ENCODE peak calls at places on chromosome 4, in ten cellular contexts. I is fibroblast of the conjunctiva, S is H9, K is Right ventricle myocardium inferior, H is fibroblast of gingiva, V is iris pigment epithelial cell, F is A549, B is MV-4-11, N is cerebellar cortex, M is renal cortical epithelial cell. C is an unnamed sample.

GRCh38 chr4:16764622-16765021 is 133.8 kb downstream of the LDB2 start:
- DNase-seq in F (no peak), K (no peak), H (no peak), I (no peak), N (no peak), S (peak; percentile 64), B (no peak), V (peak; percentile 38), M (no peak), C (no peak)

GRCh38 chr4:16824278-16824806 is 74.1 kb downstream of the LDB2 start:
- DNase-seq in H (no peak), K (no peak), N (no peak), M (no peak), F (no peak), B (no peak), S (no peak), I (no peak), V (no peak), C (no peak)

GRCh38 chr4:118941799-118942198 is 53.1 kb downstream of the SYNPO2 start:
- DNase-seq in N (no peak), I (no peak), H (no peak), F (no peak), M (no peak), S (no peak), V (peak; percentile 53), K (no peak), B (peak; percentile 81), C (peak; percentile 67)

GRCh38 chr4:6372649-6373525 is 99.5 kb downstream of the PPP2R2C start:
- DNase-seq in V (peak; percentile 51), N (no peak), S (peak; percentile 77), F (peak; percentile 57), M (no peak), B (peak; percentile 15), K (peak; percentile 37), H (no peak), I (peak; percentile 10), C (peak; percentile 49)

GRCh38 chr4:13966241-13967195 is 339.0 kb upstream of the BOD1L1 start:
- DNase-seq in B (peak; percentile 21), N (no peak), K (no peak), S (no peak), F (no peak), V (peak; percentile 93), H (peak; percentile 63), M (peak; percentile 84), I (peak; percentile 52), C (no peak)

GRCh38 chr4:187271848-187272247 is 548.2 kb upstream of the FAT1 start:
- DNase-seq in I (no peak), M (no peak), N (no peak), F (no peak), H (no peak), V (no peak), B (no peak), S (no peak), K (no peak), C (no peak)

GRCh38 chr4:87985097-87985886 is 9.8 kb downstream of the SPP1 start:
- DNase-seq in K (peak; percentile 67), M (peak; percentile 100), N (peak; percentile 82), F (peak; percentile 44), B (peak; percentile 24), H (peak; percentile 19), V (peak; percentile 46), S (peak; percentile 81), I (no peak), C (peak; percentile 48)

GRCh38 chr4:75718529-75718928 is 5.8 kb upstream of the USO1 start:
- DNase-seq in B (no peak), N (no peak), V (peak; percentile 32), S (no peak), M (peak; percentile 35), I (no peak), K (no peak), F (no peak), H (no peak), C (no peak)

GRCh38 chr4:7653510-7654414 is 219.0 kb upstream of the PSAPL1 start:
- DNase-seq in H (no peak), S (no peak), F (no peak), V (no peak), B (peak; percentile 49), I (no peak), N (no peak), K (no peak), M (no peak), C (no peak)

GRCh38 chr4:85762204-85762884 is 287.4 kb downstream of the ARHGAP24 start:
- DNase-seq in I (peak; percentile 76), H (peak; percentile 75), N (no peak), M (peak; percentile 86), V (peak; percentile 95), S (no peak), F (no peak), K (no peak), B (no peak), C (no peak)

GRCh38 chr4:186845137-186845842 is 121.6 kb upstream of the FAT1 start:
- DNase-seq in V (peak; percentile 97), B (peak; percentile 91), F (no peak), I (no peak), M (peak; percentile 93), S (no peak), K (no peak), N (peak; percentile 20), H (peak; percentile 59), C (no peak)

GRCh38 chr4:95284668-95285067 is 264.1 kb downstream of the UNC5C start:
- DNase-seq in B (no peak), H (no peak), N (no peak), F (no peak), M (no peak), I (no peak), S (no peak), K (no peak), V (no peak), C (peak; percentile 45)

GRCh38 chr4:142512161-142512560 is 333.9 kb downstream of the INPP4B start:
- DNase-seq in B (no peak), M (no peak), I (no peak), K (no peak), S (no peak), V (peak; percentile 18), N (no peak), H (peak; percentile 3), F (no peak), C (no peak)

GRCh38 chr4:183142566-183143545 is 43.8 kb downstream of the WWC2 start:
- DNase-seq in F (no peak), M (peak; percentile 87), V (peak; percentile 74), K (peak; percentile 76), B (peak; percentile 8), S (no peak), N (no peak), I (peak; percentile 71), H (peak; percentile 74), C (peak; percentile 87)

GRCh38 chr4:145722561-145722960 is 42.6 kb downstream of the C4orf51 start:
- DNase-seq in B (no peak), F (no peak), V (no peak), S (no peak), K (no peak), M (no peak), N (peak; percentile 22), I (no peak), H (no peak), C (peak; percentile 29)

GRCh38 chr4:39044947-39045734 is 12.9 kb upstream of the TMEM156 start:
- DNase-seq in M (no peak), H (peak; percentile 17), K (no peak), S (peak; percentile 44), I (no peak), F (no peak), V (peak; percentile 38), N (no peak), B (no peak), C (peak; percentile 38)

GRCh38 chr4:92270908-92271307 is 32.9 kb upstream of the GRID2 start:
- DNase-seq in H (no peak), K (no peak), S (no peak), I (no peak), V (no peak), N (peak; percentile 12), M (peak; percentile 26), F (no peak), B (no peak), C (peak; percentile 26)

GRCh38 chr4:88335092-88335665 is 43.5 kb upstream of the HERC6 start:
- DNase-seq in H (peak; percentile 49), V (peak; percentile 66), M (no peak), I (peak; percentile 21), F (no peak), N (no peak), K (no peak), B (no peak), S (peak; percentile 30), C (no peak)

GRCh38 chr4:185895351-185895750 is 83.4 kb upstream of the SORBS2 start:
- DNase-seq in M (no peak), I (no peak), H (no peak), B (no peak), K (no peak), S (no peak), V (no peak), F (no peak), N (no peak), C (no peak)

GRCh38 chr4:175970072-175970471 is 95.6 kb upstream of the WDR17 start:
- DNase-seq in B (no peak), N (no peak), F (no peak), I (no peak), S (no peak), H (no peak), M (no peak), K (no peak), V (no peak), C (no peak)

GRCh38 chr4:72031868-72032619 is at the start of gene NPFFR2:
- DNase-seq in V (peak; percentile 9), N (no peak), K (peak; percentile 64), M (peak; percentile 33), F (no peak), B (no peak), H (no peak), I (no peak), S (peak; percentile 82), C (no peak)

GRCh38 chr4:1727117-1728031 is 6.1 kb downstream of the TACC3 start:
- DNase-seq in K (peak; percentile 90), N (no peak), F (peak; percentile 56), M (peak; percentile 92), H (peak; percentile 26), S (no peak), B (peak; percentile 66), V (peak; percentile 84), I (no peak), C (no peak)

GRCh38 chr4:55157559-55158277 is 32.3 kb upstream of the KDR start:
- DNase-seq in M (no peak), H (no peak), V (no peak), N (no peak), K (no peak), F (no peak), I (no peak), S (peak; percentile 57), B (no peak), C (no peak)

GRCh38 chr4:22824091-22824490 is 131.4 kb downstream of the GBA3 start:
- DNase-seq in M (no peak), N (no peak), B (no peak), V (no peak), K (no peak), S (no peak), F (no peak), I (no peak), H (no peak), C (peak; percentile 70)

GRCh38 chr4:112752510-112752909 is 115.6 kb downstream of the LARP7 start:
- DNase-seq in H (no peak), S (no peak), B (no peak), V (no peak), I (no peak), F (no peak), N (no peak), M (no peak), K (no peak), C (no peak)

GRCh38 chr4:77079281-77079680 is 3.5 kb upstream of the CCNI start:
- DNase-seq in M (no peak), H (no peak), V (no peak), I (no peak), B (no peak), F (no peak), K (no peak), N (peak; percentile 36), S (no peak), C (no peak)

GRCh38 chr4:152112887-152113286 is 352.1 kb upstream of the GATB start:
- DNase-seq in I (no peak), B (no peak), H (no peak), K (no peak), N (no peak), V (no peak), F (no peak), S (no peak), M (no peak), C (no peak)

GRCh38 chr4:161829631-161830030 is 334.2 kb downstream of the FSTL5 start:
- DNase-seq in F (no peak), K (no peak), H (no peak), B (no peak), N (peak; percentile 64), I (no peak), S (no peak), V (no peak), M (no peak), C (peak; percentile 92)

C was measured in NCI-H69.